ENCODE peak calls at places on chromosomes 7 and 10, in four cellular contexts. One of them, this sample, is unnamed.

GRCh38 chr10:84820121-84820520 is 491.7 kb downstream of the CCSER2 start:
- DNase-seq in tibial nerve: no peak
- DNase-seq in breast epithelium: no peak
- DNase-seq in transverse colon: no peak
- DNase-seq in this sample: no peak

GRCh38 chr7:17557305-17557704 is 258.9 kb downstream of the AHR start:
- DNase-seq in tibial nerve: no peak
- DNase-seq in breast epithelium: no peak
- DNase-seq in transverse colon: no peak
- DNase-seq in this sample: no peak

GRCh38 chr10:46226900-46227558 is 59.8 kb upstream of the ANTXRL start:
- DNase-seq in tibial nerve: no peak
- DNase-seq in breast epithelium: peak
- DNase-seq in transverse colon: no peak
- DNase-seq in this sample: peak

GRCh38 chr7:73758581-73759138 is 11.4 kb downstream of the CLDN3 start:
- DNase-seq in tibial nerve: no peak
- DNase-seq in breast epithelium: no peak
- DNase-seq in transverse colon: peak
- DNase-seq in this sample: no peak

GRCh38 chr10:12793106-12793505 is 208.4 kb downstream of the CCDC3 start:
- DNase-seq in tibial nerve: no peak
- DNase-seq in breast epithelium: no peak
- DNase-seq in transverse colon: no peak
- DNase-seq in this sample: no peak

GRCh38 chr7:114843102-114843501 is 78.8 kb upstream of the MDFIC start:
- DNase-seq in tibial nerve: no peak
- DNase-seq in breast epithelium: no peak
- DNase-seq in transverse colon: no peak
- DNase-seq in this sample: no peak

GRCh38 chr7:98266840-98267239 is 14.6 kb upstream of the BRI3 start:
- DNase-seq in tibial nerve: no peak
- DNase-seq in breast epithelium: no peak
- DNase-seq in transverse colon: no peak
- DNase-seq in this sample: no peak

GRCh38 chr10:17562572-17562971 is 54.6 kb downstream of the HACD1 start:
- DNase-seq in tibial nerve: no peak
- DNase-seq in breast epithelium: no peak
- DNase-seq in transverse colon: no peak
- DNase-seq in this sample: no peak

GRCh38 chr10:88347597-88348304 is 235.4 kb downstream of the RNLS start:
- DNase-seq in tibial nerve: no peak
- DNase-seq in breast epithelium: no peak
- DNase-seq in transverse colon: no peak
- DNase-seq in this sample: no peak

GRCh38 chr10:80463868-80464267 is 9.8 kb downstream of the TSPAN14 start:
- DNase-seq in tibial nerve: no peak
- DNase-seq in breast epithelium: no peak
- DNase-seq in transverse colon: no peak
- DNase-seq in this sample: no peak
- H3K4me3 ChIP-seq in tibial nerve: peak
- H3K4me3 ChIP-seq in breast epithelium: no peak
- H3K4me3 ChIP-seq in transverse colon: no peak
- H3K4me3 ChIP-seq in this sample: no peak

GRCh38 chr10:117537436-117537903 is 5.1 kb upstream of the EMX2 start:
- DNase-seq in tibial nerve: no peak
- DNase-seq in breast epithelium: no peak
- DNase-seq in transverse colon: no peak
- DNase-seq in this sample: no peak
- H3K27ac ChIP-seq in tibial nerve: no peak
- H3K27ac ChIP-seq in breast epithelium: no peak
- H3K27ac ChIP-seq in transverse colon: no peak
- H3K27ac ChIP-seq in this sample: no peak

DNA sequence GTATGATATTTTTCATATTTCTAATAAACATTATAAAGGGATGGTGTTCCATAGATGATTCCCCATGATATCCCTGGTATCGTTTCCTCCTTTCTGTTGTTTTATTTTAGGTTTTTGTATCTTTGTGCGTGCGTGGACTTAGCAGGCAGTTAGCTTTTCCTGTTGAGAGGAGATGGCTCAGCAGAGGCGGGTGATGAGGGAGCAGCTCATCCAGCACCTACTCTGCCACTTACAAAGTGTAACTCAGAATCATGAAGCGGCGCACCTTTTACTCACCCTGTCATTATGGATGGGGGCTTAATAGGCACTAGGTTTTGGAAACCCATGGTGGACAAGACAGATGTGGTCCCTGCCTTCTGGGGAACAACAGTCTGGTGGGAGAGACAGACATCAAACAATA is 17.1 kb downstream of the FAM241B start:
- DNase-seq in tibial nerve: no peak
- DNase-seq in breast epithelium: no peak
- DNase-seq in transverse colon: no peak
- DNase-seq in this sample: no peak
- TF ChIP-seq POLR2A in tibial nerve: no peak
- TF ChIP-seq POLR2A in breast epithelium: no peak
- TF ChIP-seq POLR2A in transverse colon: no peak
- TF ChIP-seq POLR2A in this sample: no peak

GRCh38 chr7:122073635-122074034 is 70.4 kb downstream of the AASS start:
- DNase-seq in tibial nerve: no peak
- DNase-seq in breast epithelium: no peak
- DNase-seq in transverse colon: no peak
- DNase-seq in this sample: no peak
- H3K4me3 ChIP-seq in tibial nerve: no peak
- H3K4me3 ChIP-seq in breast epithelium: no peak
- H3K4me3 ChIP-seq in transverse colon: no peak
- H3K4me3 ChIP-seq in this sample: no peak

GRCh38 chr10:113762083-113762482 is 10.6 kb downstream of the PLEKHS1 start:
- DNase-seq in tibial nerve: no peak
- DNase-seq in breast epithelium: no peak
- DNase-seq in transverse colon: no peak
- DNase-seq in this sample: no peak

GRCh38 chr10:113770346-113770745 is 18.9 kb downstream of the PLEKHS1 start:
- DNase-seq in tibial nerve: no peak
- DNase-seq in breast epithelium: no peak
- DNase-seq in transverse colon: no peak
- DNase-seq in this sample: no peak

GRCh38 chr10:113765910-113766309 is 14.4 kb downstream of the PLEKHS1 start:
- DNase-seq in tibial nerve: no peak
- DNase-seq in breast epithelium: no peak
- DNase-seq in transverse colon: no peak
- DNase-seq in this sample: no peak

GRCh38 chr10:113764598-113764997 is 13.1 kb downstream of the PLEKHS1 start:
- DNase-seq in tibial nerve: no peak
- DNase-seq in breast epithelium: no peak
- DNase-seq in transverse colon: no peak
- DNase-seq in this sample: no peak

GRCh38 chr10:113767222-113767621 is 15.7 kb downstream of the PLEKHS1 start:
- DNase-seq in tibial nerve: no peak
- DNase-seq in breast epithelium: no peak
- DNase-seq in transverse colon: no peak
- DNase-seq in this sample: no peak
- H3K27ac ChIP-seq in tibial nerve: no peak
- H3K27ac ChIP-seq in breast epithelium: no peak
- H3K27ac ChIP-seq in transverse colon: no peak
- H3K27ac ChIP-seq in this sample: no peak

DNA sequence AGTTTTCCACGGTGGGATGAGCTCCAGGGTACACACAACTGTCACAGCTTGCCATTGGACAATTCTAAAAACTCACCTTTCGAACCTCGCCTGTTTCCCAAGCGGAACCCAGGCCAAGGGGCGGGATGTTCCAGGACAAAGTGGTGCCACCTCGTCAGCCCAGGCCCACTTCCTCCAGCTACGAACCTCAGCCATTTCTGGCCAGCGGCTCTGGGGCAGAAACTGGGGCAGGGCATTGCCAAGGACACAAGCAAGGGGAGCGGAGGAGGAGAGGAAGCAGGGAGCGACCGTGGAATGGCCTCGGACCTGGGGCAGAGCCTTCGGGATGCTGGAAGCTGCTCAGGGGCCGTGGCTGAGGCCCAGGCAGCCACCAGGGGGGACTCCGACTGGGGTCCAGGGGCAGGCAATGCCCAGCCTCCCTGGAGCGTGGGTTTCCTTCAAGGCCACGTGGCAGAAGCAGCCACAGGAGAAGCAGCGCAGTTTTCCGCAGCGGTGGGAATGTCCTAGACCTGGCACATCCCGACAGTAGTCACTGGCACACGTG is 44.6 kb upstream of the INSIG1 start:
- DNase-seq in tibial nerve: no peak
- DNase-seq in breast epithelium: no peak
- DNase-seq in transverse colon: no peak
- DNase-seq in this sample: peak
- TF ChIP-seq POLR2A in tibial nerve: no peak
- TF ChIP-seq POLR2A in breast epithelium: no peak
- TF ChIP-seq POLR2A in transverse colon: no peak
- TF ChIP-seq POLR2A in this sample: no peak

GRCh38 chr7:157009778-157010587 is 480 bp downstream of the MNX1 start:
- DNase-seq in tibial nerve: no peak
- DNase-seq in breast epithelium: no peak
- DNase-seq in transverse colon: no peak
- DNase-seq in this sample: no peak
- H3K4me3 ChIP-seq in tibial nerve: peak
- H3K4me3 ChIP-seq in breast epithelium: peak
- H3K4me3 ChIP-seq in transverse colon: peak
- H3K4me3 ChIP-seq in this sample: peak

GRCh38 chr10:125880719-125881118 is 373 bp downstream of the DHX32 start:
- DNase-seq in tibial nerve: no peak
- DNase-seq in breast epithelium: no peak
- DNase-seq in transverse colon: no peak
- DNase-seq in this sample: no peak

GRCh38 chr10:125882596-125882995 is 1.5 kb upstream of the DHX32 start:
- DNase-seq in tibial nerve: no peak
- DNase-seq in breast epithelium: no peak
- DNase-seq in transverse colon: no peak
- DNase-seq in this sample: no peak

GRCh38 chr10:125881192-125881591 is at the start of gene DHX32:
- DNase-seq in tibial nerve: no peak
- DNase-seq in breast epithelium: no peak
- DNase-seq in transverse colon: no peak
- DNase-seq in this sample: no peak

GRCh38 chr10:125886914-125887512 is 5.9 kb upstream of the DHX32 start:
- DNase-seq in tibial nerve: no peak
- DNase-seq in breast epithelium: no peak
- DNase-seq in transverse colon: no peak
- DNase-seq in this sample: no peak

GRCh38 chr10:125883198-125883597 is 2.1 kb upstream of the DHX32 start:
- DNase-seq in tibial nerve: no peak
- DNase-seq in breast epithelium: no peak
- DNase-seq in transverse colon: no peak
- DNase-seq in this sample: no peak
- H3K27ac ChIP-seq in tibial nerve: no peak
- H3K27ac ChIP-seq in breast epithelium: no peak
- H3K27ac ChIP-seq in transverse colon: no peak
- H3K27ac ChIP-seq in this sample: no peak

GRCh38 chr7:29254663-29255062 is 60.1 kb downstream of the CHN2 start:
- DNase-seq in tibial nerve: no peak
- DNase-seq in breast epithelium: no peak
- DNase-seq in transverse colon: no peak
- DNase-seq in this sample: no peak
- TF ChIP-seq POLR2A in tibial nerve: no peak
- TF ChIP-seq POLR2A in breast epithelium: no peak
- TF ChIP-seq POLR2A in transverse colon: no peak
- TF ChIP-seq POLR2A in this sample: no peak

DNA sequence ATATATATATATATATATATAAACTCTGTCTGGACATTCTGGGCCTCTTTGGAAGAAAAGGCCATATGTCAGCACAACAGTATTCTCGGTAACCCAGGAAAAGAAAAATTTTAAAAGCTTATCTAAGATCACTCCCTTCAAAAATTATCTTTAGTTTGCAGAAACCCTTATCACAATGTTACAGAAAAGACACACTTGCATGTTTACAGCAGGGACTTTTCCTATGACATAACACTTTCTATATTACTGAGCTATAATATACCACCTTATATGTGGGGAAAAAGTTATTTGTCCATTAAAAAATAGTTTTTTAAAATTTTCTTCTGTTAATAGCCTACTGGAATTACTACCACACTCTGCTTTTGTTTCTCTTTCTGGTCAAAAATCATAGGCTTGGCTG is 25.4 kb downstream of the ANKRD61 start:
- DNase-seq in tibial nerve: no peak
- DNase-seq in breast epithelium: no peak
- DNase-seq in transverse colon: no peak
- DNase-seq in this sample: no peak
- H3K4me3 ChIP-seq in tibial nerve: no peak
- H3K4me3 ChIP-seq in breast epithelium: no peak
- H3K4me3 ChIP-seq in transverse colon: no peak
- H3K4me3 ChIP-seq in this sample: no peak

This sample was measured in stomach.